ENCODE peak calls at places on chromosomes 4 and X, in ten cellular contexts. X is Peyer's patch, U is upper lobe of right lung, P is endodermal cell, G is Caco-2, A is cardiac muscle cell, M is heart left ventricle, F is IMR-90, L is A549, W is pancreas. B is an unnamed sample. For H3K4me1, the result is how much of the 10 kb centered on the place peaks cover.

GRCh38 chr4:139815646-139816601 is 150.3 kb downstream of the MGST2 start:
- DNase-seq in X (no peak), U (no peak), P (peak), G (no peak), A (peak), M (peak), F (peak), L (no peak), W (no peak), B (peak)

GRCh38 chr4:113146876-113147358 is 97.5 kb downstream of the ANK2 start:
- DNase-seq in X (no peak), U (no peak), P (no peak), G (peak), A (peak), M (peak), F (no peak), L (no peak), W (peak), B (no peak)

GRCh38 chr4:7890635-7891393 is 48.8 kb downstream of the AFAP1 start:
- DNase-seq in X (no peak), U (no peak), P (no peak), G (no peak), A (peak), M (no peak), F (peak), L (no peak), W (no peak), B (peak)

GRCh38 chr4:8073206-8073863 is 85.3 kb downstream of the ABLIM2 start:
- DNase-seq in X (no peak), U (no peak), P (peak), G (no peak), A (no peak), M (peak), F (no peak), L (no peak), W (no peak), B (peak)

GRCh38 chr4:107299646-107300045 is 263.5 kb upstream of the DKK2 start:
- DNase-seq in X (no peak), U (no peak), P (no peak), G (no peak), A (no peak), M (no peak), F (peak), L (no peak), W (no peak), B (no peak)

GRCh38 chr4:187469627-187470026 is 525.9 kb upstream of the ZFP42 start:
- DNase-seq in X (no peak), U (no peak), P (no peak), G (no peak), A (no peak), M (no peak), F (peak), L (no peak), W (no peak), B (no peak)

GRCh38 chr4:9983211-9983610 is 38.1 kb downstream of the SLC2A9 start:
- DNase-seq in X (no peak), U (no peak), P (no peak), G (no peak), A (no peak), M (no peak), F (no peak), L (no peak), W (no peak), B (no peak)

GRCh38 chr4:112279882-112280315 is 5.8 kb downstream of the TIFA start:
- DNase-seq in X (no peak), U (no peak), P (no peak), G (no peak), A (peak), M (no peak), F (peak), L (no peak), W (no peak), B (no peak)

GRCh38 chr4:151888367-151888866 is 127.6 kb upstream of the GATB start:
- DNase-seq in X (no peak), U (no peak), P (no peak), G (no peak), A (no peak), M (no peak), F (no peak), L (no peak), W (no peak), B (no peak)

GRCh38 chr4:168511780-168512467 is 15.1 kb downstream of the PALLD start:
- DNase-seq in X (no peak), U (no peak), P (no peak), G (no peak), A (no peak), M (peak), F (no peak), L (no peak), W (no peak), B (no peak)

GRCh38 chrX:136209016-136209738 is 42.0 kb downstream of the MAP7D3 start:
- DNase-seq in X (peak), U (peak), P (peak), G (peak), A (peak), M (peak), F (peak), L (peak), W (peak), B (peak)

GRCh38 chrX:48468247-48468671 is 1.8 kb downstream of the SLC38A5 start:
- DNase-seq in X (no peak), U (no peak), P (peak), G (no peak), A (no peak), M (no peak), F (no peak), L (no peak), W (peak), B (no peak)

GRCh38 chr4:186846426-186846825 is 122.8 kb upstream of the FAT1 start:
- DNase-seq in X (no peak), U (no peak), P (no peak), G (no peak), A (no peak), M (no peak), F (peak), L (no peak), W (no peak), B (no peak)

GRCh38 chrX:107818900-107819521 is 6.7 kb upstream of the MID2 start:
- DNase-seq in X (no peak), U (no peak), P (no peak), G (peak), A (no peak), M (no peak), F (no peak), L (no peak), W (no peak), B (no peak)

GRCh38 chrX:11641368-11641767 is 24.4 kb downstream of the ARHGAP6 start:
- DNase-seq in X (no peak), U (no peak), P (no peak), G (no peak), A (peak), M (no peak), F (no peak), L (no peak), W (no peak), B (no peak)

GRCh38 chrX:136055651-136056221 is 70.5 kb downstream of the SLC9A6 start:
- DNase-seq in X (no peak), U (no peak), P (no peak), G (no peak), A (peak), M (no peak), F (peak), L (no peak), W (no peak), B (no peak)

GRCh38 chr4:145099653-145100052 is 1.5 kb downstream of the ABCE1 start:
- DNase-seq in X (no peak), U (no peak), P (no peak), G (no peak), A (peak), M (no peak), F (peak), L (no peak), W (no peak), B (no peak)

GRCh38 chr4:138938371-138938699 is 77.2 kb upstream of the NOCT start:
- DNase-seq in X (no peak), U (no peak), P (no peak), G (peak), A (peak), M (no peak), F (peak), L (peak), W (no peak), B (no peak)

GRCh38 chrX:106791495-106791894 is 11.0 kb upstream of the TBC1D8B start:
- DNase-seq in X (no peak), U (no peak), P (no peak), G (no peak), A (peak), M (no peak), F (peak), L (no peak), W (no peak), B (no peak)
- TF ChIP-seq CTCF in X (peak), U (peak), P (peak), G (no peak), A (peak), M (peak), F (peak), L (peak), W (no peak), B (no peak)

DNA sequence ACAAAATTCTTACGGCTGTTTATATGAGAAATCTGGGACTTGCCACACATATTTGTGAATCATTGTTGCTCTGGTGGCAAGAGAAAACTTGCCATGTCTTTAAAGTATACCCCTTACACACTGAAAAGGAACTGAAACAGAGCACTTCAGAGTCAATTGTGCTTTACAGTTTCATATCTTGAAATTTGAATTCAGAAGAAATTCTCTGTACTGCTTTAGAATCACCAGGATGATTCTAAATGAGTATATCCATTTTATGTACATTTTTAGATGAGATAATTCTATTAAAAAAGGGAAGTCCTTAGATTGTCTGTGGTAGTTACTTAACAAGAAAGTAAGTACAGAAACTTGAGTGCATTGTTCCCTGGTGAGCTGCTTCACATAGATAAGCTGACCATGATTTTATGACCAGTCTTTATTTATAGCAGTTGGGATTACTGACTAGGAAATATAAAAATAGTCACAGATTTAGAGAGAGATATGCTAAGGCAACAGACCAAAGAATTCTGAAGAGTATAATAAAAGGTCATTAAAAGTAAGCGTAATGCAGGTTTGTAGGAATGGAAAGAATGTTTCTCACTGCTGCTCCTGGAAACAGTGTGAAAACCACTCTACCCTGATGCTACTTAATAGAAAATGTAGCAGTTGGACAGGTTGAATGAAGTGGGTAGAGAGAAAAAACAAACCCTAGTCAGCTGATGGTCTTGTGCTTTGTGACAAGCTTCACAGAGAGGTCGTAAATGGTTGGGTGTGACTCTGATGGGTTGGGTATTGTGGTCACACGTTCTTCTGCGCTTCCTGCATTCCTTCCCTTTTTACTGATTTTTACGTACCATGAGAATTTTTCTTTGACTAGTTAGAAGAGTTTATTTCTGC is 41.0 kb downstream of the FNIP2 start:
- DNase-seq in X (no peak), U (no peak), P (no peak), G (peak), A (peak), M (no peak), F (peak), L (no peak), W (no peak), B (no peak)
- H3K4me3 ChIP-seq in X (no peak), U (no peak), P (no peak), G (no peak), A (no peak), M (no peak), F (peak), L (no peak), W (no peak), B (no peak)

GRCh38 chr4:15870921-15871664 is 67.4 kb downstream of the FGFBP1 start:
- DNase-seq in X (no peak), U (no peak), P (no peak), G (no peak), A (no peak), M (no peak), F (no peak), L (no peak), W (no peak), B (no peak)
- H3K4me1 ChIP-seq in X (under half), U (under half), P (under half), G (under half), A (under half), M (under half), F (under half), L (under half), W (under half), B (under half)

GRCh38 chrX:25858273-25858880 is 279.8 kb upstream of the MAGEB18 start:
- DNase-seq in X (no peak), U (no peak), P (no peak), G (no peak), A (peak), M (no peak), F (no peak), L (no peak), W (no peak), B (no peak)
- TF ChIP-seq CTCF in X (no peak), U (no peak), P (no peak), G (no peak), A (peak), M (no peak), F (no peak), L (no peak), W (no peak), B (no peak)

B was measured in BE2C.